ENCODE peak calls at places on chromosomes 2 and 18, in six cellular contexts. A is heart right ventricle, R is cardiac muscle cell, B is adrenal gland, T is endodermal cell, P is spleen. Z is an unnamed sample.

GRCh38 chr18:45611943-45612342 is 3.3 kb upstream of the SLC14A2 start:
- DNase-seq in A (no peak), R (no peak), B (peak), T (no peak), P (no peak), Z (no peak)

GRCh38 chr2:182047544-182047943 is 61.9 kb downstream of the PPP1R1C start:
- DNase-seq in A (no peak), R (no peak), B (no peak), T (no peak), P (no peak), Z (no peak)

GRCh38 chr2:211114826-211115450 is 558.5 kb downstream of the CPS1 start:
- DNase-seq in A (no peak), R (no peak), B (no peak), T (no peak), P (no peak), Z (no peak)

GRCh38 chr2:164386226-164386625 is 235.1 kb downstream of the GRB14 start:
- DNase-seq in A (no peak), R (no peak), B (no peak), T (no peak), P (no peak), Z (no peak)

GRCh38 chr18:44458777-44459176 is 221.9 kb upstream of the SETBP1 start:
- DNase-seq in A (no peak), R (peak), B (no peak), T (no peak), P (no peak), Z (no peak)

GRCh38 chr2:217996345-217996744 is 6.5 kb downstream of the TNS1 start:
- DNase-seq in A (no peak), R (peak), B (peak), T (no peak), P (no peak), Z (peak)

GRCh38 chr2:203407496-203407895 is 79.3 kb downstream of the ABI2 start:
- DNase-seq in A (no peak), R (no peak), B (no peak), T (no peak), P (no peak), Z (no peak)

GRCh38 chr2:14960686-14961324 is 328.3 kb downstream of the LRATD1 start:
- DNase-seq in A (no peak), R (no peak), B (no peak), T (no peak), P (no peak), Z (no peak)

GRCh38 chr18:76447268-76447890 is 47.7 kb downstream of the ZNF516 start:
- DNase-seq in A (no peak), R (no peak), B (no peak), T (no peak), P (peak), Z (no peak)

GRCh38 chr2:8590940-8591339 is 90.9 kb upstream of the ID2 start:
- DNase-seq in A (no peak), R (no peak), B (no peak), T (no peak), P (no peak), Z (no peak)

GRCh38 chr18:31424383-31424988 is 23.1 kb upstream of the DSG3 start:
- DNase-seq in A (no peak), R (peak), B (no peak), T (peak), P (no peak), Z (no peak)

GRCh38 chr2:111694690-111695089 is 189.3 kb downstream of the ANAPC1 start:
- DNase-seq in A (no peak), R (peak), B (no peak), T (no peak), P (no peak), Z (peak)

GRCh38 chr2:84194906-84195644 is 264.0 kb downstream of the SUCLG1 start:
- DNase-seq in A (no peak), R (no peak), B (no peak), T (no peak), P (no peak), Z (no peak)

GRCh38 chr2:157413342-157414035 is 30.4 kb downstream of the CYTIP start:
- DNase-seq in A (no peak), R (no peak), B (no peak), T (no peak), P (no peak), Z (no peak)

DNA sequence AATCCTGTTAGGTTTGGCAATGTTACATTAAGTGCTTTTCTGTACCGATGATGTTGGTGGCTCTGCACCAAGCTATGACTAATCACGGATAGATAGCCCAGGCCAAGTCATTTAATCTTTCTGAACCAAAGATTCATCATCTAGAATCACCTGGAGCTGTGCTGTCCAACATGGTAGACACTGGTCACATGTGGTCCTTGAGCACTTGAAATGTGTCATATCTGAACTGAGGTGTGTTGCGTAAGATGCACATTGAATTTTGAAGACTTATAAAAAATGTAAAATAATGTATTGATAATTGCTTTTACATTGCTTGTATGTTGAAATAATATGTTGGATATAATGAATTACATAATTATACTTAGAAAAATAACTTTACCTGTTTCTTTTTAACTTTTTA is 39.8 kb upstream of the NXPH2 start:
- DNase-seq in A (no peak), R (no peak), B (no peak), T (no peak), P (no peak), Z (no peak)
- TF ChIP-seq CTCF in A (no peak), R (no peak), B (no peak), T (no peak), P (no peak), Z (no peak)

GRCh38 chr18:8366656-8367055 is 242.6 kb upstream of the RAB12 start:
- DNase-seq in A (no peak), R (no peak), B (no peak), T (peak), P (no peak), Z (peak)
- TF ChIP-seq CTCF in A (no peak), R (no peak), B (no peak), T (no peak), P (no peak), Z (peak)

GRCh38 chr18:42268793-42269192 is 313.8 kb downstream of the PIK3C3 start:
- DNase-seq in A (no peak), R (no peak), B (no peak), T (no peak), P (no peak), Z (no peak)

GRCh38 chr18:42275949-42276730 is 321.1 kb downstream of the PIK3C3 start:
- DNase-seq in A (no peak), R (no peak), B (no peak), T (no peak), P (no peak), Z (no peak)

GRCh38 chr18:42271656-42272355 is 316.8 kb downstream of the PIK3C3 start:
- DNase-seq in A (no peak), R (no peak), B (no peak), T (no peak), P (no peak), Z (no peak)

GRCh38 chr18:42275138-42275535 is 320.1 kb downstream of the PIK3C3 start:
- DNase-seq in A (no peak), R (no peak), B (no peak), T (no peak), P (no peak), Z (no peak)

GRCh38 chr18:42274488-42275137 is 319.6 kb downstream of the PIK3C3 start:
- DNase-seq in A (no peak), R (peak), B (no peak), T (peak), P (no peak), Z (no peak)
- TF ChIP-seq CTCF in A (no peak), R (peak), B (no peak), T (peak), P (no peak), Z (no peak)

GRCh38 chr18:51197661-51198424 is at the start of gene MEX3C:
- DNase-seq in A (peak), R (peak), B (peak), T (peak), P (peak), Z (peak)
- TF ChIP-seq CTCF in A (no peak), R (peak), B (peak), T (peak), P (peak), Z (peak)

DNA sequence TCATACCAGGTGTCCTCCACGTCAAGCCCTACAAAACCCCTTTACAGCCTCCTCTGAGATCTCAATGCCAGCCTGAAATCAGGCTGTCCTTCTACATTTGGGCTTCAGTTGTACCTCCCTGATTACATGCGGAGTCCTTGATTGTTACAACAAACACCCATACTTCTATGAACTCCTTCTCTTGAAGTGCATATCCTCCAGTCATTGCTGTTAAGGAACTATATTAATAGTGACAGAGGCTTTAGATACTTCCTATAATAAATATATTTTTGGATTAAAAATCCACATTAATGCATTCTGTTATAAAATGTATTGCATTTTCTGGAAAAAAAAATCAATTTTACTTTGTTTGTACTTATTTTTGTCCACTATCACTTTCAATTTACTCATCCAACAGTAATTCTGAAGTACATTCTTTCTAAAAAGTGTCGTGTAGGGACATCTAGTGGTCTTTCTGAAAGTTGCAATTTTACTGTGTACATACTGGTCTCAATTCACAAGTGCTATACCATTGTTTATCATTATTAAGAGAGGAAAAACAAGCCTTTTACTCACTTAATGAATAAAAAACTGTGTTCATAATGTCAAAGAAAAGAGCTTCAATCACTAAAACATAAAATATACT is 316.4 kb downstream of the DSEL start:
- DNase-seq in A (no peak), R (peak), B (no peak), T (no peak), P (no peak), Z (no peak)
- TF ChIP-seq CTCF in A (peak), R (peak), B (peak), T (peak), P (peak), Z (peak)

GRCh38 chr18:48418000-48418399 is 8.8 kb upstream of the ZBTB7C start:
- DNase-seq in A (no peak), R (no peak), B (no peak), T (no peak), P (no peak), Z (no peak)
- TF ChIP-seq CTCF in A (no peak), R (no peak), B (no peak), T (no peak), P (no peak), Z (no peak)

DNA sequence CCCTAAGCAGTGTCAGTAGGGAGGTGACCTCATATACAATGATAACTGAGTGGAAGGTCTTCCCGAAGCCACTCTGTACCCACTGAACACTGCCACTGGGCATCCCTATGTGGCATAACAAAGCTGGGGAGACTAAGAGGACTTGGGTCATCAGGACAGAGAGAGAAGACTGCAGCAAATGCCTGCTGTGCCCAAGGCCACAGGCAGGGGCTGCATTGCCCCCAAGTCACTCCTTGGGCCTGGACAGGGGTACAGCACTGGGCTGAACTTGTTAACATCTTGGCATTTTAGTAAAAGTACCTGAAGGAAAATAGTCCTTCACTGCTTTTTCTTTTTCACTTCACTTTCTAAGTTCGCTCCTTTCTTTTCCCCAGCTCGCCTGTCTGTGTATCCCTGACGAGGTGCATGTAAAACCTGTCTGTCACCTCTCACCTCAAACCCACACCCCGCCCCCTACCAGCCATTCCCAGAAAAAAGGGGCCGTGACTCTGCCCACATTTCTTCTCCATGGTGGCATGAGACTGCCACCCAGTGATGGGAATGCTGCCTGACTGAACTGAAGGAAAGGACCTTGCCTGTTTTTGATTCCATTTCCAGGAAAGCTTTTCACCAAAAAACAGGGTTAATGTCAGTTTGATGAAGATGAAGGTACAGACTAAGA is 62.9 kb downstream of the MTHFD2 start:
- DNase-seq in A (peak), R (peak), B (no peak), T (peak), P (no peak), Z (peak)
- TF ChIP-seq CTCF in A (peak), R (peak), B (no peak), T (peak), P (no peak), Z (peak)

GRCh38 chr18:65817178-65817577 is 66.4 kb downstream of the CDH7 start:
- DNase-seq in A (no peak), R (no peak), B (no peak), T (no peak), P (no peak), Z (no peak)
- TF ChIP-seq CTCF in A (no peak), R (no peak), B (no peak), T (peak), P (no peak), Z (no peak)

Z was measured in body of pancreas.